ENCODE peak calls at places on chromosomes 5 and 9, in six cellular contexts. One of them, this sample, is unnamed.

GRCh38 chr5:111996574-111996973 is 239.6 kb upstream of the NREP start:
- DNase-seq in nucleus accumbens: no peak
- DNase-seq in LHCN-M2: no peak
- DNase-seq in T47D: no peak
- DNase-seq in CD8-positive, alpha-beta memory T cell: no peak
- DNase-seq in CD8-positive, alpha-beta T cell: no peak
- DNase-seq in this sample: no peak

GRCh38 chr9:127761491-127761904 is 17.0 kb downstream of the SH2D3C start:
- DNase-seq in LHCN-M2: no peak
- DNase-seq in CD8-positive, alpha-beta T cell: no peak
- DNase-seq in CD8-positive, alpha-beta memory T cell: no peak
- DNase-seq in T47D: no peak
- DNase-seq in nucleus accumbens: no peak
- DNase-seq in this sample: no peak

GRCh38 chr5:168776023-168776422 is 196.9 kb upstream of the PANK3 start:
- DNase-seq in CD8-positive, alpha-beta T cell: no peak
- DNase-seq in T47D: no peak
- DNase-seq in nucleus accumbens: no peak
- DNase-seq in LHCN-M2: no peak
- DNase-seq in CD8-positive, alpha-beta memory T cell: no peak
- DNase-seq in this sample: no peak

GRCh38 chr5:95284512-95285405 is at the start of gene MCTP1:
- DNase-seq in nucleus accumbens: peak
- DNase-seq in T47D: peak
- DNase-seq in CD8-positive, alpha-beta T cell: no peak
- DNase-seq in LHCN-M2: peak
- DNase-seq in CD8-positive, alpha-beta memory T cell: no peak
- DNase-seq in this sample: peak

GRCh38 chr5:170498811-170499210 is 5.0 kb upstream of the KCNIP1 start:
- DNase-seq in T47D: no peak
- DNase-seq in CD8-positive, alpha-beta memory T cell: no peak
- DNase-seq in LHCN-M2: no peak
- DNase-seq in nucleus accumbens: no peak
- DNase-seq in CD8-positive, alpha-beta T cell: no peak
- DNase-seq in this sample: no peak

GRCh38 chr5:170606939-170607338 is 103.1 kb downstream of the KCNIP1 start:
- DNase-seq in LHCN-M2: no peak
- DNase-seq in CD8-positive, alpha-beta T cell: no peak
- DNase-seq in nucleus accumbens: no peak
- DNase-seq in T47D: no peak
- DNase-seq in CD8-positive, alpha-beta memory T cell: no peak
- DNase-seq in this sample: no peak

GRCh38 chr5:13831236-13831810 is 113.2 kb downstream of the DNAH5 start:
- DNase-seq in LHCN-M2: no peak
- DNase-seq in T47D: no peak
- DNase-seq in CD8-positive, alpha-beta T cell: no peak
- DNase-seq in CD8-positive, alpha-beta memory T cell: no peak
- DNase-seq in nucleus accumbens: no peak
- DNase-seq in this sample: no peak

GRCh38 chr9:88989961-88990570 is 1.2 kb upstream of the S1PR3 start:
- DNase-seq in LHCN-M2: no peak
- DNase-seq in T47D: no peak
- DNase-seq in CD8-positive, alpha-beta T cell: no peak
- DNase-seq in CD8-positive, alpha-beta memory T cell: no peak
- DNase-seq in nucleus accumbens: no peak
- DNase-seq in this sample: no peak

GRCh38 chr5:40735609-40736008 is 20.2 kb downstream of the TTC33 start:
- DNase-seq in CD8-positive, alpha-beta memory T cell: no peak
- DNase-seq in CD8-positive, alpha-beta T cell: no peak
- DNase-seq in T47D: no peak
- DNase-seq in nucleus accumbens: no peak
- DNase-seq in LHCN-M2: no peak
- DNase-seq in this sample: no peak

This sample was measured in myocyte.